ENCODE peak calls at places on chromosome 18, in six cellular contexts. Q is activated effector memory CD4-positive, alpha-beta T cell treated with anti-CD3 and anti-CD28 coated beads, Interleukin-2, amount 50 U/mL, for 16 hours; G is NCI-H446; E is amniotic epithelial cell; R is activated CD4-positive, alpha-beta T cell treated with anti-CD3 and anti-CD28 coated beads for 24 hours; Z is COR-L47. P is an unnamed sample.
A peak's percentile ranks its signal among the peaks of the same experiment; 100 is the strongest.

GRCh38 chr18:24600076-24600654 is 139.7 kb downstream of the HRH4 start:
- DNase-seq in Q (no peak), G (peak; percentile 78), E (peak; percentile 50), R (no peak), Z (peak; percentile 81), P (peak; percentile 72)

GRCh38 chr18:55404136-55404810 is 183.7 kb downstream of the TCF4 start:
- DNase-seq in Q (no peak), G (no peak), E (no peak), R (no peak), Z (no peak), P (no peak)

GRCh38 chr18:43720036-43720435 is 442.7 kb upstream of the SYT4 start:
- DNase-seq in Q (no peak), G (no peak), E (peak; percentile 56), R (no peak), Z (no peak), P (peak; percentile 67)

GRCh38 chr18:3593381-3593903 is 143.5 kb downstream of the TGIF1 start:
- DNase-seq in Q (no peak), G (no peak), E (peak; percentile 93), R (no peak), Z (no peak), P (peak; percentile 95)

GRCh38 chr18:76450452-76450851 is 44.6 kb downstream of the ZNF516 start:
- DNase-seq in Q (no peak), G (no peak), E (no peak), R (no peak), Z (no peak), P (no peak)

GRCh38 chr18:45361148-45361851 is 254.0 kb upstream of the SLC14A2 start:
- DNase-seq in Q (no peak), G (no peak), E (no peak), R (no peak), Z (no peak), P (no peak)

GRCh38 chr18:56748698-56749268 is 97.6 kb downstream of the WDR7 start:
- DNase-seq in Q (no peak), G (peak; percentile 11), E (peak; percentile 42), R (no peak), Z (peak; percentile 32), P (peak; percentile 72)

GRCh38 chr18:65498605-65499004 is 252.2 kb upstream of the CDH7 start:
- DNase-seq in Q (no peak), G (no peak), E (no peak), R (no peak), Z (no peak), P (no peak)

GRCh38 chr18:64991102-64991501 is 759.7 kb upstream of the CDH7 start:
- DNase-seq in Q (no peak), G (no peak), E (no peak), R (no peak), Z (no peak), P (no peak)

GRCh38 chr18:74654637-74655036 is 57.0 kb downstream of the ZNF407 start:
- DNase-seq in Q (no peak), G (no peak), E (peak; percentile 34), R (no peak), Z (peak; percentile 26), P (peak; percentile 61)

P was measured in choroid plexus epithelial cell.